ENCODE peak calls at places on chromosomes 13 and 19, in eight cellular contexts. J is heart right ventricle; L is AG20443; D is NCI-H345; H is activated naive CD8-positive, alpha-beta T cell treated with anti-CD3 and anti-CD28 coated beads, Interleukin-2, amount 50 U/mL, for 24 hours; U is ascending aorta; F is T-helper 2 cell; B is uterus. Y is an unnamed sample.

GRCh38 chr19:35021016-35021415 is 9.3 kb upstream of the SCN1B start:
- DNase-seq in U (no peak), B (no peak), F (no peak), L (no peak), H (no peak), J (no peak), D (no peak), Y (no peak)

GRCh38 chr13:80374453-80374852 is 33.5 kb upstream of the SPRY2 start:
- DNase-seq in U (no peak), B (peak), F (no peak), D (no peak), H (no peak), L (no peak), J (peak), Y (no peak)

GRCh38 chr13:42696191-42696590 is 85.2 kb upstream of the FAM216B start:
- DNase-seq in J (no peak), D (no peak), B (no peak), F (no peak), L (peak), U (no peak), H (no peak), Y (no peak)

GRCh38 chr13:98834254-98834960 is 81.9 kb upstream of the SLC15A1 start:
- DNase-seq in J (no peak), H (no peak), D (peak), L (no peak), F (no peak), B (no peak), U (no peak), Y (no peak)

GRCh38 chr19:19329199-19329598 is 8.6 kb downstream of the MAU2 start:
- DNase-seq in F (no peak), B (no peak), U (no peak), H (no peak), J (no peak), D (no peak), L (no peak), Y (no peak)

GRCh38 chr13:24087611-24088235 is 72.8 kb upstream of the SPATA13 start:
- DNase-seq in B (peak), U (no peak), L (no peak), F (no peak), J (peak), D (no peak), H (no peak), Y (no peak)

GRCh38 chr13:25167349-25167748 is 4.7 kb downstream of the AMER2 start:
- DNase-seq in B (no peak), J (no peak), U (no peak), F (no peak), H (no peak), D (no peak), L (no peak), Y (no peak)

GRCh38 chr19:41993612-41994483 is at the start of gene ATP1A3:
- DNase-seq in H (peak), B (no peak), J (peak), D (peak), L (peak), F (peak), U (no peak), Y (peak)

GRCh38 chr19:29268103-29268502 is 55.2 kb upstream of the UQCRFS1 start:
- DNase-seq in L (no peak), H (no peak), U (no peak), F (no peak), J (no peak), B (no peak), D (no peak), Y (no peak)

GRCh38 chr19:15488489-15489226 is 9.4 kb upstream of the PGLYRP2 start:
- DNase-seq in H (no peak), D (no peak), U (no peak), B (peak), L (peak), F (no peak), J (no peak), Y (no peak)

GRCh38 chr13:88617176-88617575 is 946.0 kb downstream of the SLITRK5 start:
- DNase-seq in F (no peak), U (no peak), J (no peak), D (no peak), L (no peak), H (no peak), B (no peak), Y (no peak)

GRCh38 chr13:110018009-110018408 is 231.6 kb upstream of the IRS2 start:
- DNase-seq in D (no peak), L (no peak), F (no peak), H (no peak), J (no peak), U (no peak), B (no peak), Y (no peak)

GRCh38 chr19:51139299-51140018 is 2.6 kb upstream of the SIGLEC7 start:
- DNase-seq in J (no peak), B (no peak), L (no peak), D (no peak), H (no peak), F (no peak), U (no peak), Y (no peak)

GRCh38 chr19:35935911-35936737 is at the start of gene LRFN3:
- DNase-seq in B (peak), U (peak), L (peak), D (peak), F (no peak), H (peak), J (peak), Y (peak)

GRCh38 chr13:34611678-34612077 is 330.4 kb upstream of the NBEA start:
- DNase-seq in B (no peak), F (no peak), L (no peak), H (no peak), J (no peak), U (no peak), D (no peak), Y (no peak)

GRCh38 chr19:43551399-43552197 is 18.6 kb downstream of the ZNF575 start:
- DNase-seq in D (no peak), F (no peak), J (no peak), U (no peak), B (no peak), H (no peak), L (no peak), Y (no peak)

GRCh38 chr13:114067886-114068722 is 64.3 kb downstream of the RASA3 start:
- DNase-seq in B (peak), F (peak), D (no peak), U (no peak), H (peak), J (no peak), L (no peak), Y (no peak)

GRCh38 chr19:1453525-1454371 is 3.8 kb downstream of the APC2 start:
- DNase-seq in L (peak), D (no peak), H (no peak), J (no peak), B (peak), F (no peak), U (no peak), Y (no peak)

GRCh38 chr13:31476266-31476665 is 263.1 kb upstream of the RXFP2 start:
- DNase-seq in J (no peak), U (no peak), H (no peak), D (no peak), B (no peak), L (peak), F (no peak), Y (no peak)

GRCh38 chr13:76822691-76823267 is 63.4 kb downstream of the KCTD12 start:
- DNase-seq in F (no peak), L (peak), J (no peak), H (no peak), B (no peak), U (no peak), D (no peak), Y (no peak)

GRCh38 chr13:105105471-105105870 is 1430.0 kb downstream of the EFNB2 start:
- DNase-seq in L (no peak), H (no peak), D (no peak), F (no peak), B (no peak), U (no peak), J (no peak), Y (no peak)

GRCh38 chr13:40564342-40564997 is 102.0 kb downstream of the FOXO1 start:
- DNase-seq in J (no peak), F (no peak), B (no peak), H (no peak), L (no peak), U (no peak), D (no peak), Y (peak)

GRCh38 chr13:111902726-111903125 is 164.2 kb upstream of the SOX1 start:
- DNase-seq in J (no peak), H (no peak), L (no peak), F (no peak), B (no peak), U (no peak), D (no peak), Y (no peak)

GRCh38 chr19:3503036-3503572 is 2.6 kb upstream of the DOHH start:
- DNase-seq in L (no peak), U (no peak), H (no peak), B (no peak), D (no peak), J (no peak), F (no peak), Y (no peak)

GRCh38 chr13:94065741-94066140 is 413.7 kb downstream of the DCT start:
- DNase-seq in H (no peak), J (no peak), D (no peak), U (no peak), B (no peak), F (no peak), L (no peak), Y (no peak)

GRCh38 chr19:29702161-29702957 is 12.7 kb downstream of the C19orf12 start:
- DNase-seq in F (no peak), U (no peak), J (no peak), H (no peak), D (no peak), B (no peak), L (no peak), Y (no peak)

GRCh38 chr13:62110079-62110478 is 694.4 kb upstream of the PCDH20 start:
- DNase-seq in L (no peak), F (no peak), J (no peak), U (no peak), B (no peak), D (no peak), H (no peak), Y (no peak)

GRCh38 chr19:17948967-17949930 is 16.4 kb downstream of the CCDC124 start:
- DNase-seq in H (peak), L (no peak), D (no peak), U (no peak), J (no peak), F (no peak), B (no peak), Y (no peak)

Y was measured in T-helper 17 cell.